ENCODE peak calls at places on chromosome 7, in four cellular contexts. One of them, this sample, is unnamed.
A peak's percentile ranks its signal among the peaks of the same experiment; 100 is the strongest.

GRCh38 chr7:14596421-14596820 is 306.1 kb downstream of the DGKB start:
- DNase-seq in endodermal cell: no peak
- DNase-seq in left ventricle myocardium inferior: no peak
- DNase-seq in colonic mucosa: no peak
- DNase-seq in this sample: no peak

GRCh38 chr7:140904081-140904480 is 20.6 kb downstream of the BRAF start:
- DNase-seq in left ventricle myocardium inferior: no peak
- DNase-seq in colonic mucosa: no peak
- DNase-seq in endodermal cell: no peak
- DNase-seq in this sample: no peak

GRCh38 chr7:127935847-127936376 is 95.3 kb downstream of the LRRC4 start:
- DNase-seq in colonic mucosa: no peak
- DNase-seq in endodermal cell: no peak
- DNase-seq in left ventricle myocardium inferior: no peak
- DNase-seq in this sample: no peak

GRCh38 chr7:136064098-136064497 is 86.9 kb upstream of the MTPN start:
- DNase-seq in colonic mucosa: no peak
- DNase-seq in endodermal cell: no peak
- DNase-seq in left ventricle myocardium inferior: no peak
- DNase-seq in this sample: no peak

GRCh38 chr7:145036592-145037386 is 200.9 kb upstream of the TPK1 start:
- DNase-seq in left ventricle myocardium inferior: no peak
- DNase-seq in endodermal cell: peak; percentile 75
- DNase-seq in colonic mucosa: peak; percentile 32
- DNase-seq in this sample: peak; percentile 9

GRCh38 chr7:116443101-116443523 is 56.4 kb upstream of the CAV2 start:
- DNase-seq in colonic mucosa: no peak
- DNase-seq in left ventricle myocardium inferior: no peak
- DNase-seq in endodermal cell: no peak
- DNase-seq in this sample: no peak

GRCh38 chr7:141731476-141732149 is 6.5 kb upstream of the SSBP1 start:
- DNase-seq in endodermal cell: no peak
- DNase-seq in left ventricle myocardium inferior: no peak
- DNase-seq in colonic mucosa: no peak
- DNase-seq in this sample: no peak

GRCh38 chr7:29883462-29884398 is 77.4 kb downstream of the WIPF3 start:
- DNase-seq in colonic mucosa: peak; percentile 29
- DNase-seq in endodermal cell: peak; percentile 92
- DNase-seq in left ventricle myocardium inferior: no peak
- DNase-seq in this sample: no peak

GRCh38 chr7:45001138-45001694 is 1.2 kb downstream of the CCM2 start:
- DNase-seq in endodermal cell: peak; percentile 68
- DNase-seq in left ventricle myocardium inferior: no peak
- DNase-seq in colonic mucosa: peak; percentile 38
- DNase-seq in this sample: peak; percentile 46

GRCh38 chr7:28607799-28608198 is 195.5 kb downstream of the CREB5 start:
- DNase-seq in endodermal cell: no peak
- DNase-seq in colonic mucosa: no peak
- DNase-seq in left ventricle myocardium inferior: no peak
- DNase-seq in this sample: no peak

GRCh38 chr7:69412331-69413146 is 185.7 kb upstream of the AUTS2 start:
- DNase-seq in endodermal cell: no peak
- DNase-seq in left ventricle myocardium inferior: peak; percentile 20
- DNase-seq in colonic mucosa: no peak
- DNase-seq in this sample: no peak

GRCh38 chr7:66140924-66141323 is 26.3 kb downstream of the CRCP start:
- DNase-seq in left ventricle myocardium inferior: peak; percentile 52
- DNase-seq in endodermal cell: peak; percentile 68
- DNase-seq in colonic mucosa: peak; percentile 41
- DNase-seq in this sample: no peak

GRCh38 chr7:39413866-39414668 is 152.1 kb upstream of the YAE1 start:
- DNase-seq in left ventricle myocardium inferior: peak; percentile 34
- DNase-seq in endodermal cell: peak; percentile 92
- DNase-seq in colonic mucosa: peak; percentile 32
- DNase-seq in this sample: peak; percentile 18

GRCh38 chr7:151663382-151664100 is 143.8 kb upstream of the RHEB start:
- DNase-seq in left ventricle myocardium inferior: no peak
- DNase-seq in endodermal cell: peak; percentile 17
- DNase-seq in colonic mucosa: no peak
- DNase-seq in this sample: no peak

GRCh38 chr7:17289074-17289665 is 9.3 kb upstream of the AHR start:
- DNase-seq in left ventricle myocardium inferior: no peak
- DNase-seq in endodermal cell: no peak
- DNase-seq in colonic mucosa: no peak
- DNase-seq in this sample: no peak

GRCh38 chr7:35624299-35625186 is 70.4 kb downstream of the HERPUD2 start:
- DNase-seq in colonic mucosa: no peak
- DNase-seq in left ventricle myocardium inferior: no peak
- DNase-seq in endodermal cell: peak; percentile 85
- DNase-seq in this sample: peak; percentile 25

GRCh38 chr7:133936074-133936473 is 191.1 kb upstream of the LRGUK start:
- DNase-seq in left ventricle myocardium inferior: no peak
- DNase-seq in endodermal cell: no peak
- DNase-seq in colonic mucosa: no peak
- DNase-seq in this sample: no peak

GRCh38 chr7:102859084-102859798 is 53.6 kb upstream of the LRRC17 start:
- DNase-seq in colonic mucosa: no peak
- DNase-seq in left ventricle myocardium inferior: no peak
- DNase-seq in endodermal cell: no peak
- DNase-seq in this sample: no peak

GRCh38 chr7:103857435-103857834 is 132.0 kb downstream of the RELN start:
- DNase-seq in left ventricle myocardium inferior: no peak
- DNase-seq in colonic mucosa: no peak
- DNase-seq in endodermal cell: peak; percentile 60
- DNase-seq in this sample: no peak

GRCh38 chr7:4726051-4726450 is 44.0 kb downstream of the FOXK1 start:
- DNase-seq in colonic mucosa: no peak
- DNase-seq in left ventricle myocardium inferior: no peak
- DNase-seq in endodermal cell: no peak
- DNase-seq in this sample: no peak

GRCh38 chr7:1325646-1326510 is 93.2 kb downstream of the UNCX start:
- DNase-seq in endodermal cell: no peak
- DNase-seq in left ventricle myocardium inferior: no peak
- DNase-seq in colonic mucosa: no peak
- DNase-seq in this sample: no peak

GRCh38 chr7:55553087-55553345 is 19.3 kb downstream of the VOPP1 start:
- DNase-seq in colonic mucosa: no peak
- DNase-seq in endodermal cell: no peak
- DNase-seq in left ventricle myocardium inferior: no peak
- DNase-seq in this sample: no peak
- H3K27ac ChIP-seq in colonic mucosa: peak overlapping the region; percentile 67
- H3K27ac ChIP-seq in endodermal cell: peak overlapping the region; percentile 52
- H3K27ac ChIP-seq in left ventricle myocardium inferior: peak overlapping the region; percentile 66
- H3K27ac ChIP-seq in this sample: no peak overlapping the region

DNA sequence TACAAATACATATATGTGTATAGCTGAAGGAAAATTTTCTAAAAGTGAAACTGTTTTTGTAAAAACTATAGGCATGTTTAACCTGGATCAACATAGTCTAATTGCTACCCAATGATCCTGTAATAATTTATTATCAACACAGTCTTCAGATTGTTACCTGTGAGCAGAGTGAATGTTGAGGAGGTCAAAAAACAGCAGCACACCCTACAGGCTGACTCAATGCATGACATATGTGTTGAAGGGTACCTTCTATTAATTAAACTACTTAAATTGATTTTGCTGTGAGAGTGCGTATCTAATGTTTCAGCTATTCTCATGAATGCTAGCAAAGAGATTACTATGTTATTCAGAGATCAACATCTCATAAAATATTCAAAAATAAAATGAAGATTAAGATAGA is 411.4 kb downstream of the TNS3 start:
- DNase-seq in left ventricle myocardium inferior: no peak
- DNase-seq in endodermal cell: no peak
- DNase-seq in colonic mucosa: no peak
- DNase-seq in this sample: no peak
- TF ChIP-seq CTCF in left ventricle myocardium inferior: peak; percentile 54
- TF ChIP-seq CTCF in endodermal cell: peak; percentile 77
- TF ChIP-seq CTCF in colonic mucosa: no peak
- TF ChIP-seq CTCF in this sample: no peak

GRCh38 chr7:132790104-132790503 is 213.8 kb upstream of the PLXNA4 start:
- DNase-seq in left ventricle myocardium inferior: no peak
- DNase-seq in colonic mucosa: no peak
- DNase-seq in endodermal cell: no peak
- DNase-seq in this sample: no peak
- H3K9me3 ChIP-seq in left ventricle myocardium inferior: no peaks in the 10 kb centered on the region
- H3K9me3 ChIP-seq in colonic mucosa: no peaks in the 10 kb centered on the region
- H3K9me3 ChIP-seq in endodermal cell: no peaks in the 10 kb centered on the region
- H3K9me3 ChIP-seq in this sample: no peaks in the 10 kb centered on the region

DNA sequence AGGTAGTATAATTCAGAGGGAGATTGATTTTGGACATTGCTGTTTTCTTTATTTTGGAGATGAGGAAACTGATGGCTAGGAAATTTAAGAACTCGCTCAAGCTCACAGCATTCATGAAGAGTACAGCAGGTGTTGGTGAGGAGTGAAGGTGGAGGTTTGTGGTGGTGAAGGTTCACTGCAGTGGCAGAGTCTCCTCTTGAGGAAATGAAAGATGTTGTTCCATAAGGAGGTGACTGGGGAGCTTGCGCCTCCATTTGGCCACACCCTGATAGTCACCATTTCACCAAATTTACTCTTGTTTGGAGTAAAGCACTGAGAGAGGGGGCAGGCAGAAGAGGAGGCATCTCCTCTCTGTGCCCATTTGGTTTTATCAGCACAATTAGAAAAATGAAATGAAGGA is 46.4 kb upstream of the TARP start:
- DNase-seq in colonic mucosa: no peak
- DNase-seq in left ventricle myocardium inferior: no peak
- DNase-seq in endodermal cell: no peak
- DNase-seq in this sample: no peak
- H3K27ac ChIP-seq in colonic mucosa: no peak overlapping the region
- H3K27ac ChIP-seq in left ventricle myocardium inferior: no peak overlapping the region
- H3K27ac ChIP-seq in endodermal cell: no peak overlapping the region
- H3K27ac ChIP-seq in this sample: peak overlapping the region; percentile 2

GRCh38 chr7:105060394-105060793 is 46.4 kb downstream of the KMT2E start:
- DNase-seq in endodermal cell: no peak
- DNase-seq in colonic mucosa: no peak
- DNase-seq in left ventricle myocardium inferior: no peak
- DNase-seq in this sample: no peak

GRCh38 chr7:105060923-105061322 is 46.9 kb downstream of the KMT2E start:
- DNase-seq in endodermal cell: no peak
- DNase-seq in left ventricle myocardium inferior: no peak
- DNase-seq in colonic mucosa: no peak
- DNase-seq in this sample: no peak

GRCh38 chr7:105055621-105056020 is 41.6 kb downstream of the KMT2E start:
- DNase-seq in left ventricle myocardium inferior: no peak
- DNase-seq in colonic mucosa: no peak
- DNase-seq in endodermal cell: no peak
- DNase-seq in this sample: no peak

GRCh38 chr7:105055084-105055483 is 41.1 kb downstream of the KMT2E start:
- DNase-seq in colonic mucosa: no peak
- DNase-seq in left ventricle myocardium inferior: no peak
- DNase-seq in endodermal cell: no peak
- DNase-seq in this sample: no peak

GRCh38 chr7:105057472-105057871 is 43.5 kb downstream of the KMT2E start:
- DNase-seq in endodermal cell: no peak
- DNase-seq in left ventricle myocardium inferior: no peak
- DNase-seq in colonic mucosa: no peak
- DNase-seq in this sample: no peak
- TF ChIP-seq CTCF in endodermal cell: no peak
- TF ChIP-seq CTCF in left ventricle myocardium inferior: no peak
- TF ChIP-seq CTCF in colonic mucosa: no peak
- TF ChIP-seq CTCF in this sample: no peak

GRCh38 chr7:123656544-123657303 is 1.1 kb downstream of the LMOD2 start:
- DNase-seq in endodermal cell: no peak
- DNase-seq in colonic mucosa: no peak
- DNase-seq in left ventricle myocardium inferior: no peak
- DNase-seq in this sample: no peak
- H3K9me3 ChIP-seq in endodermal cell: no peaks in the 10 kb centered on the region
- H3K9me3 ChIP-seq in colonic mucosa: no peaks in the 10 kb centered on the region
- H3K9me3 ChIP-seq in left ventricle myocardium inferior: no peaks in the 10 kb centered on the region
- H3K9me3 ChIP-seq in this sample: no peaks in the 10 kb centered on the region

GRCh38 chr7:121202125-121202524 is 126.7 kb upstream of the WNT16 start:
- DNase-seq in left ventricle myocardium inferior: no peak
- DNase-seq in colonic mucosa: no peak
- DNase-seq in endodermal cell: no peak
- DNase-seq in this sample: no peak

GRCh38 chr7:121205777-121206176 is 123.0 kb upstream of the WNT16 start:
- DNase-seq in endodermal cell: no peak
- DNase-seq in left ventricle myocardium inferior: no peak
- DNase-seq in colonic mucosa: no peak
- DNase-seq in this sample: no peak

GRCh38 chr7:121202834-121203233 is 126.0 kb upstream of the WNT16 start:
- DNase-seq in left ventricle myocardium inferior: no peak
- DNase-seq in endodermal cell: no peak
- DNase-seq in colonic mucosa: no peak
- DNase-seq in this sample: no peak

DNA sequence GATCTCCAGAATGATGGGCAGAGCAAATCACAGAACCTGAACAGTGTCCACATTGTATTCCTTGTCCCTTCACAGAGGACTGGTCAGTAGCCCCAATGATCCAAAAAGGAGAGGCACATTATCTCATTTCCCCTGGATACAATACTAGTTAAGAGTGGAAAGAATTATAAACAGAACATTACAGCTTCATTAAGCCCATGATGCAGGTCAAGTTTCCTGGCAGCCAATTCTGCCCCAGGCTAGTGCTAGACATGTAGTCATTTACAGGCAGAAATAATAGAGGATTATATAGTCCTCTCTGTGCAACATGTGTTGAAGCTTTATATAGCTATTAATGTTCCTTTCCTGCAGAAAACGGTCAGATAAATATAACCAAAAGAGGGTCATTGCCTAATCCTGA is 124.3 kb upstream of the WNT16 start:
- DNase-seq in left ventricle myocardium inferior: peak; percentile 14
- DNase-seq in colonic mucosa: no peak
- DNase-seq in endodermal cell: no peak
- DNase-seq in this sample: no peak
- H3K27ac ChIP-seq in left ventricle myocardium inferior: peak overlapping the region; percentile 18
- H3K27ac ChIP-seq in colonic mucosa: no peak overlapping the region
- H3K27ac ChIP-seq in endodermal cell: no peak overlapping the region
- H3K27ac ChIP-seq in this sample: no peak overlapping the region

GRCh38 chr7:100720320-100720644 is at the start of gene EPO:
- DNase-seq in colonic mucosa: no peak
- DNase-seq in left ventricle myocardium inferior: no peak
- DNase-seq in endodermal cell: peak; percentile 61
- DNase-seq in this sample: no peak
- TF ChIP-seq CTCF in colonic mucosa: no peak
- TF ChIP-seq CTCF in left ventricle myocardium inferior: no peak
- TF ChIP-seq CTCF in endodermal cell: no peak
- TF ChIP-seq CTCF in this sample: no peak

GRCh38 chr7:51645298-51645697 is 328.7 kb upstream of the COBL start:
- DNase-seq in left ventricle myocardium inferior: no peak
- DNase-seq in colonic mucosa: no peak
- DNase-seq in endodermal cell: peak; percentile 56
- DNase-seq in this sample: no peak
- H3K9me3 ChIP-seq in left ventricle myocardium inferior: peaks cover 8% of the 10 kb centered on the region
- H3K9me3 ChIP-seq in colonic mucosa: no peaks in the 10 kb centered on the region
- H3K9me3 ChIP-seq in endodermal cell: peaks cover 12% of the 10 kb centered on the region
- H3K9me3 ChIP-seq in this sample: no peaks in the 10 kb centered on the region

This sample was measured in CD4-positive, alpha-beta T cell.